ENCODE peak calls at places on chromosomes 11 and 22, in six cellular contexts. Z, A, M, C, E and K are unnamed samples.

GRCh38 chr11:105538531-105538930 is 71.3 kb upstream of the GRIA4 start:
- DNase-seq in C (no peak), Z (no peak), E (no peak), A (no peak), M (no peak), K (no peak)

GRCh38 chr22:20267441-20268288 is 453 bp downstream of the RTN4R start:
- DNase-seq in Z (no peak), E (no peak), M (no peak), A (no peak), C (peak), K (no peak)

GRCh38 chr22:26124991-26125725 is 44.1 kb upstream of the SEZ6L start:
- DNase-seq in M (no peak), A (no peak), C (no peak), E (no peak), Z (no peak), K (no peak)

GRCh38 chr22:31244943-31245451 is 32.9 kb downstream of the LIMK2 start:
- DNase-seq in C (no peak), E (peak), Z (no peak), A (no peak), M (no peak), K (no peak)

GRCh38 chr22:27515091-27515523 is 286.4 kb downstream of the MN1 start:
- DNase-seq in C (no peak), M (no peak), A (no peak), E (peak), Z (peak), K (no peak)

GRCh38 chr11:98600103-98600502 is 420.6 kb upstream of the CNTN5 start:
- DNase-seq in E (no peak), M (no peak), Z (no peak), A (no peak), C (no peak), K (no peak)

GRCh38 chr22:28670153-28670552 is 9.5 kb downstream of the TTC28 start:
- DNase-seq in E (no peak), C (no peak), A (no peak), M (no peak), Z (no peak), K (no peak)

GRCh38 chr11:95426823-95427462 is 195.9 kb upstream of the SESN3 start:
- DNase-seq in A (no peak), Z (no peak), E (peak), C (no peak), M (no peak), K (no peak)

GRCh38 chr11:44162662-44163061 is 67.2 kb downstream of the EXT2 start:
- DNase-seq in Z (no peak), E (no peak), A (no peak), C (no peak), M (no peak), K (no peak)

GRCh38 chr22:42817556-42817955 is 39.5 kb downstream of the ARFGAP3 start:
- DNase-seq in M (no peak), Z (no peak), C (no peak), A (no peak), E (no peak), K (no peak)

GRCh38 chr11:111010391-111011354 is 234.9 kb upstream of the POU2AF2 start:
- DNase-seq in Z (no peak), A (no peak), M (no peak), C (no peak), E (no peak), K (no peak)

GRCh38 chr22:40037320-40037719 is 42.6 kb downstream of the FAM83F start:
- DNase-seq in M (no peak), A (no peak), Z (no peak), C (no peak), E (no peak), K (no peak)

GRCh38 chr11:72751293-72752087 is 718 bp downstream of the ARAP1 start:
- DNase-seq in E (no peak), Z (no peak), M (no peak), C (peak), A (peak), K (no peak)

GRCh38 chr22:22720201-22720723 is 75.8 kb downstream of the GGTLC2 start:
- DNase-seq in A (peak), M (peak), E (peak), C (no peak), Z (peak), K (peak)

GRCh38 chr11:35318977-35319925 is 100.1 kb downstream of the SLC1A2 start:
- DNase-seq in Z (no peak), M (no peak), E (peak), C (no peak), A (no peak), K (no peak)

GRCh38 chr22:30879398-30879797 is 89.2 kb downstream of the MORC2 start:
- DNase-seq in C (no peak), E (no peak), M (no peak), A (no peak), Z (no peak), K (no peak)

GRCh38 chr11:69337211-69337721 is 43.3 kb downstream of the MYEOV start:
- DNase-seq in Z (no peak), C (no peak), A (peak), E (peak), M (no peak), K (peak)

GRCh38 chr11:125141686-125142535 is 22.6 kb upstream of the PKNOX2 start:
- DNase-seq in E (peak), A (peak), M (no peak), Z (peak), C (peak), K (peak)

GRCh38 chr11:2802389-2803185 is 83.0 kb downstream of the CDKN1C start:
- DNase-seq in E (no peak), Z (no peak), C (peak), M (no peak), A (no peak), K (no peak)

GRCh38 chr11:59611570-59612565 is 3.7 kb downstream of the OSBP start:
- DNase-seq in Z (no peak), A (no peak), E (peak), M (no peak), C (no peak), K (no peak)

GRCh38 chr11:125494987-125495725 is 909 bp downstream of the FEZ1 start:
- DNase-seq in E (peak), A (no peak), M (no peak), C (no peak), Z (peak), K (no peak)

GRCh38 chr11:14078941-14079522 is 116.5 kb downstream of the SPON1 start:
- DNase-seq in M (no peak), A (peak), Z (no peak), E (no peak), C (no peak), K (no peak)

GRCh38 chr11:87849216-87849615 is 326.0 kb downstream of the RAB38 start:
- DNase-seq in M (no peak), Z (no peak), A (no peak), C (no peak), E (no peak), K (no peak)

GRCh38 chr22:41364233-41364632 is 17.5 kb upstream of the TEF start:
- DNase-seq in E (no peak), M (no peak), Z (no peak), C (no peak), A (no peak), K (no peak)

GRCh38 chr11:93529707-93530467 is 13.3 kb downstream of the SMCO4 start:
- DNase-seq in A (no peak), C (no peak), M (no peak), Z (no peak), E (peak), K (peak)
- H3K27ac ChIP-seq in A (no peak), C (peak), M (no peak), Z (peak), E (no peak), K (peak)

DNA sequence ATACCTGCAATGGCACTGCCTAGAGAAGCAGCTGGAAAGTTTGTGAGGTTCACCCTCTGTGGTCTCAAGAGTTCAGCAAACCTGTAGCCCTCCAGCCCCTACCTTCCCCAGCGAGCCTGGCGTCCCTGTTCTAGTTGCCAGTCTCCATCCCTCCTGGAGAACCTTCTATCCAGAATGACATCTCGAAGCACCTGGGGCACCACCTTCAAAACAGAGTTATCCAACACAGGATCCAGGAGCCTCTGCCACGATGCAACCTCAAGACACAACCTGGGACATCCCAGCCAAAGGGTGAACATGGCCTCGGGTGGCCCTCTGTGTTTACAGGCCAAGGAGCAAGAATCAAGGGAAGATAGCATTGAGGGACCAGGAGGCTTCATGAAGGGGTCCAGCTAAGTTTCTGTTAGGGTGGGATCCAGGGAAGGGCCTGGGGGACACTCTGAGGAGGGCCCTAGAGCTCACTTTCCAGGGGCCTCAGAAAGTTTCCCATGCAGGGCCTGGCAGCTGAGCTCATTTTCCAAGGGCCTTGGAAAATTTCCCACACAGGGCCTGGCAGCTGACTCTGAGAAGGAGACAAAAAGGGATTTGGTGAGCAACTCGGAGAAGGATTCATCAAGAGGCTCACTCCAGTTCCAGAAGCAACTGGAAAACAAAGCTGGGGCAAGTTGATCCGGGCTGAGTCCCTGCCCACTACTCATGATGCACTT is 36.9 kb upstream of the SYT13 start:
- DNase-seq in Z (no peak), M (no peak), E (no peak), C (peak), A (no peak), K (no peak)
- H3K4me3 ChIP-seq in Z (no peak), M (no peak), E (no peak), C (no peak), A (no peak), K (no peak)

GRCh38 chr11:129935723-129936122 is 40.3 kb upstream of the NFRKB start:
- DNase-seq in Z (no peak), E (no peak), A (no peak), M (no peak), C (no peak), K (no peak)

GRCh38 chr11:129937592-129938238 is 42.3 kb upstream of the NFRKB start:
- DNase-seq in M (no peak), E (no peak), Z (no peak), C (no peak), A (peak), K (no peak)

GRCh38 chr11:129938764-129939163 is 43.4 kb upstream of the NFRKB start:
- DNase-seq in M (no peak), A (no peak), Z (no peak), C (no peak), E (no peak), K (no peak)

GRCh38 chr11:129943036-129943435 is 47.7 kb upstream of the NFRKB start:
- DNase-seq in M (no peak), E (no peak), A (no peak), C (no peak), Z (no peak), K (no peak)

GRCh38 chr11:129939510-129939909 is 44.1 kb upstream of the NFRKB start:
- DNase-seq in Z (no peak), E (no peak), C (no peak), M (no peak), A (peak), K (no peak)
- H3K27ac ChIP-seq in Z (no peak), E (no peak), C (no peak), M (no peak), A (peak), K (no peak)

DNA sequence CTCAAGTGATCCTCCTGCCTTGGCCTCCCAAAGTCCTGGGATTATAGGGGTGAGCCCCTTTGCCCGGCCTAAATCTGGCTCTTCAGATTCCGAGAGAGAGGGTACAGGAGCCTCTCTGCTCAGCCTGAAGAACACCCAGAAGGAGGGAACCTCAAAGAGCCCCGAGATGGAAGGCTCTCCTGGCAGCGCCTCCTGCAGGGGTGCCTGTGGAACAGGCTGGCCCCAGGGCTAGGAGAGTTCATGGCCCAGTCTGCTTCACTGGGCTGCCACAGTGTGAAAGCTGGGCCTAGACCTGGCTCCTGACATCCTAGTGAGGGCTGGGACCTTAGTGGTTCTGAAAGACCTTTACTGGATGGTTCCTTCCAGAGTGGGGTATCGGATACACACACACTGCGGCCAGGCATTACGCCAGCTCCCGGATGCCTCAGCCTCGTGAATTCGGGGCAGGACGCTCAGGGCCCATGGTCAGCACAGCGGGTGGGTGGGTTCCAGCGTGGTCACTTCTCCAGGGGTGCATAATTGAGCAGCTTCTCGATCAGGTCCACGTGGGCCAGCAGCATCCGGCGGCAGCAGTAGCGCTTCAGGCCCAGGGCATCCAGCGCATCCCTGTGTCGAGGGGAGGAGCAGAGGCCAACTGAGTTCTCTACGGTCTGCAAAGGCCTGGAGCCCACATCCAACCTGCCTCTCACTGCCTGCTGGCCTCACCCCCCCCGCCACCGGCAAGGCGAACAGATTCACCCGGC is 2.3 kb downstream of the POLR2L start:
- DNase-seq in M (no peak), C (no peak), A (no peak), Z (no peak), E (no peak), K (no peak)
- H3K4me3 ChIP-seq in M (peak), C (no peak), A (no peak), Z (no peak), E (peak), K (peak)

DNA sequence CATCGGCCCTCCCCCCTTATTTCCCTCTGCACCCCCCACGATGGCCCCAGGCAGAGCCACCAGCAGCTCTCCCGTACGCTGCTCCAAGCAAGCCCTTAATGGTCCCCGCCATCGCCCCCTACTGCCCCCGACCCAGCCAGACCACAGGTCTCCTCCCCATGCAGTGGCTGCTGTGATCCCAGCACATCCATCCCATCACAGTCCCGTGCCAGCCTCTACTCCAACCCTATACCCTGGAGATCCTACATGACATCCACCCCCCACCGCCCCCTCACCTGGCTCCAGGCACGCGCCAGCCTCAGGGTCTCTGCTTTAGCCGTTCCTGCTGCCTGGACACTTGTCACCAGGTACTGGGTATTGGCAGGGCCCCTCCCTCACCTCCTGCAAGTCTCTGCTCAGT is 85.8 kb upstream of the RTL6 start:
- DNase-seq in C (no peak), A (no peak), E (no peak), M (no peak), Z (no peak), K (no peak)
- H3K27ac ChIP-seq in C (no peak), A (no peak), E (no peak), M (no peak), Z (no peak), K (no peak)

GRCh38 chr11:60987577-60988277 is 16.2 kb downstream of the CD6 start:
- DNase-seq in A (no peak), E (no peak), C (no peak), M (no peak), Z (no peak), K (no peak)
- H3K4me3 ChIP-seq in A (no peak), E (no peak), C (no peak), M (no peak), Z (no peak), K (no peak)

DNA sequence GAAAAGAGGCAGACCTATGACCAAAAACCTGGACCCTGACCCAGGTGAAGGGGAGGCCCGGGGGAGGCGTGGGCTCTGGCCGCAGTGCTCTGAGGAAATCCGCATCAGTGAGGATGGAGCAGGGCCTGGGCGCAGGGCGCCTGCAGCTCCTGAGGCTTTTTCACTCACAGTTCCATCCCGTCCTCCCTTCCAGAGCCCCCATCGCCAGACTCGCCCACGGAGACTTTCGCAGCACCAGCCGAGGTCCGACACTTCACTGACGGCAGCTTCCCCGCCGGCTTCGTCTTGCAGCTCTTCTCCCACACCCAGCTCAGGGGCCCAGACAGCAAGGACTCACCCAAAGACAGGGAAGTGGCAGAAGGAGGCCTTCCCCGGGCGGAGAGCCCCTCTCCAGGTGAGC is 5.4 kb downstream of the SPINDOC start:
- DNase-seq in E (no peak), A (no peak), M (no peak), C (no peak), Z (no peak), K (no peak)
- H3K27ac ChIP-seq in E (no peak), A (no peak), M (no peak), C (no peak), Z (no peak), K (no peak)

DNA sequence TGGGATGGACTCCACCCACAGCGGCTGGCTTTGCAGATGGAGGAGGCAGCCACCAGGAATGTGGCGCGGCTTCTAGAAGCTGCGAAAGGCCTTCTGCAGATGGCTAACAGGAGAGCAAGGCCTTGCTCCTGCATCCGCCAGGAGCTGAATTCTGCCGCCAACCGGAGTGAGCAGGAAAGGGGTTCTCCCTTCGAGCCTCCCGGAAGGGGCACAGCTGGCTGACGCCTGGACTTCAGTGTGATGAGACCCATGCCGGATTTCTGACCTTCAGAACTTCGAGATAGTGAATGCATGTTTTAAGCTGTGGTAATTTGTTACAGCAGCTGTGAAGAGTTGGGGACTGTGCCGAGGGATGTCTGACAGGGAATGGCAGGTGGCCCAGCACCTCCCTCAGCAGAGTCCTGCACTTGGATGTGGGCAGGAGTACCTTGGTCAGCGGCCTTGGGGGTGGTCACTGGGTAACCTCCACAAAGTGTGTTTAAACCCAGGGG is 7.7 kb downstream of the TBC1D22A start:
- DNase-seq in M (no peak), Z (no peak), C (no peak), A (no peak), E (no peak), K (no peak)
- H3K4me3 ChIP-seq in M (no peak), Z (no peak), C (no peak), A (peak), E (no peak), K (no peak)

GRCh38 chr11:9056467-9056866 is 34.9 kb downstream of the SCUBE2 start:
- DNase-seq in A (no peak), E (no peak), Z (no peak), C (no peak), M (no peak), K (no peak)

GRCh38 chr11:9053631-9054030 is 37.8 kb downstream of the SCUBE2 start:
- DNase-seq in A (no peak), Z (no peak), C (no peak), M (no peak), E (peak), K (peak)

GRCh38 chr11:9060700-9061111 is 30.7 kb downstream of the SCUBE2 start:
- DNase-seq in M (no peak), E (no peak), C (no peak), Z (no peak), A (peak), K (no peak)

GRCh38 chr11:9057888-9058287 is 33.5 kb downstream of the SCUBE2 start:
- DNase-seq in A (no peak), M (no peak), C (no peak), Z (no peak), E (no peak), K (no peak)

GRCh38 chr11:9057032-9057431 is 34.4 kb downstream of the SCUBE2 start:
- DNase-seq in M (no peak), A (no peak), E (no peak), C (no peak), Z (no peak), K (no peak)
- H3K27ac ChIP-seq in M (no peak), A (no peak), E (no peak), C (no peak), Z (peak), K (no peak)

DNA sequence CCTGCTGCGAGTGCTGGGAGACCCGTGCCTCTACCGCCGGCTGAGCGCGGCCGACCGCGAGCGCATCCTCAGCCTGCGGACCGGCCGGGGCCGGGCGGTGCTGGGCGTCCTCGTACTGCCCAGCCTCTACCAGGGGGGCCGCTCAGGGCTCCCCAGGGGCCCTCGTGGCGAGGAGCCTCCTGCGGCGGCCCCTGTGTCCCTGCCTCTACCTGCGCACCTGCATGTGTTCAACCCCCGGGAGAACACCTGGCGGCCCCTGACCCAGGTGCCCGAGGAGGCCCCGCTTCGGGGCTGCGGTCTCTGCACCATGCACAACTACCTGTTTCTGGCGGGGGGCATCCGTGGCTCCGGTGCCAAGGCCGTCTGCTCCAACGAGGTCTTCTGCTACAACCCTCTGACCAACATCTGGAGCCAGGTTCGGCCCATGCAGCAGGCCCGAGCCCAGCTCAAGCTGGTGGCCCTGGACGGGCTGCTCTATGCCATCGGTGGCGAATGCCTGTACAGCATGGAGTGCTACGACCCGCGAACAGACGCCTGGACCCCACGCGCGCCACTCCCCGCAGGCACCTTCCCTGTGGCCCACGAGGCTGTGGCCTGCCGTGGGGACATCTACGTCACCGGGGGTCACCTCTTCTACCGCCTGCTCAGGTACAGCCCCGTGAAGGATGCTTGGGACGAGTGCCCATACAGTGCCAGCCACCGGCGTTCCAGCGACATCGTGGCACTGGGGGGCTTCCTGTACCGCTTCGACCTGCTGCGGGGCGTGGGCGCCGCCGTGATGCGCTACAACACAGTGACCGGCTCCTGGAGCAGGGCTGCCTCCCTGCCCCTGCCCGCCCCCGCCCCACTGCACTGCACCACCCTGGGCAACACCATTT is 3.5 kb downstream of the KLHDC7B start:
- DNase-seq in A (peak), M (no peak), E (no peak), Z (no peak), C (no peak), K (no peak)
- H3K4me3 ChIP-seq in A (no peak), M (no peak), E (no peak), Z (peak), C (no peak), K (no peak)